ENCODE peak calls at places on chromosomes 1 and 21, in eight cellular contexts. O is stimulated activated CD4-positive, alpha-beta T cell treated with anti-CD3 and anti-CD28 coated beads, Interleukin-15, amount 100 ng/mL, for 1 hour; W is SHP77; R is amniotic epithelial cell; S is fibroblast of the conjunctiva; B is iPS-NIHi11; M is T-helper 2 cell; Y is left ventricle myocardium inferior. A is an unnamed sample.
A peak's percentile ranks its signal among the peaks of the same experiment; 100 is the strongest.

GRCh38 chr1:212852105-212852688 is 4.7 kb upstream of the SPATA45 start:
- DNase-seq in O (no peak), W (no peak), R (no peak), S (no peak), B (peak; percentile 63), M (no peak), Y (no peak), A (no peak)

GRCh38 chr1:222224576-222224975 is 323.3 kb downstream of the HHIPL2 start:
- DNase-seq in O (no peak), W (no peak), R (peak; percentile 10), S (no peak), B (no peak), M (no peak), Y (no peak), A (no peak)

GRCh38 chr1:8367571-8368184 is 49.8 kb downstream of the SLC45A1 start:
- DNase-seq in O (no peak), W (no peak), R (peak; percentile 38), S (no peak), B (no peak), M (no peak), Y (no peak), A (no peak)

GRCh38 chr1:201714542-201715276 is 114.2 kb upstream of the IPO9 start:
- DNase-seq in O (no peak), W (no peak), R (peak; percentile 100), S (peak; percentile 100), B (no peak), M (no peak), Y (peak; percentile 68), A (no peak)

GRCh38 chr1:245673920-245674414 is 519.2 kb downstream of the KIF26B start:
- DNase-seq in O (no peak), W (no peak), R (peak; percentile 83), S (no peak), B (no peak), M (no peak), Y (no peak), A (no peak)

GRCh38 chr21:45291613-45292398 is 4.1 kb upstream of the POFUT2 start:
- DNase-seq in O (no peak), W (no peak), R (no peak), S (no peak), B (no peak), M (no peak), Y (no peak), A (no peak)

GRCh38 chr1:39269791-39270342 is 65.4 kb downstream of the MACF1 start:
- DNase-seq in O (no peak), W (peak; percentile 52), R (peak; percentile 89), S (peak; percentile 74), B (no peak), M (no peak), Y (no peak), A (no peak)

GRCh38 chr1:162899422-162900168 is 38.6 kb upstream of the CCDC190 start:
- DNase-seq in O (no peak), W (no peak), R (peak; percentile 98), S (no peak), B (no peak), M (no peak), Y (no peak), A (no peak)

GRCh38 chr1:24745711-24746582 is 700 bp downstream of the CLIC4 start:
- DNase-seq in O (no peak), W (no peak), R (peak; percentile 83), S (no peak), B (peak; percentile 49), M (no peak), Y (peak; percentile 32), A (no peak)

GRCh38 chr1:94325379-94326302 is 88.3 kb upstream of the ARHGAP29 start:
- DNase-seq in O (no peak), W (peak; percentile 29), R (peak; percentile 91), S (peak; percentile 99), B (peak; percentile 28), M (no peak), Y (no peak), A (no peak)

GRCh38 chr1:203536981-203537455 is 43.1 kb downstream of the OPTC start:
- DNase-seq in O (no peak), W (no peak), R (peak; percentile 100), S (peak; percentile 36), B (no peak), M (no peak), Y (no peak), A (no peak)

GRCh38 chr1:116112388-116113140 is 1.4 kb downstream of the MAB21L3 start:
- DNase-seq in O (no peak), W (no peak), R (no peak), S (no peak), B (no peak), M (no peak), Y (no peak), A (no peak)

GRCh38 chr1:203049576-203050180 is 23.4 kb downstream of the PPFIA4 start:
- DNase-seq in O (no peak), W (no peak), R (no peak), S (no peak), B (no peak), M (no peak), Y (no peak), A (no peak)

GRCh38 chr1:5989731-5990271 is 2.4 kb downstream of the NPHP4 start:
- DNase-seq in O (no peak), W (no peak), R (no peak), S (no peak), B (no peak), M (no peak), Y (no peak), A (no peak)

GRCh38 chr21:14707265-14708020 is 161.3 kb upstream of the SAMSN1 start:
- DNase-seq in O (no peak), W (no peak), R (no peak), S (no peak), B (no peak), M (no peak), Y (no peak), A (no peak)

GRCh38 chr1:175376194-175376593 is 183.6 kb upstream of the KIAA0040 start:
- DNase-seq in O (no peak), W (no peak), R (no peak), S (no peak), B (peak; percentile 21), M (no peak), Y (no peak), A (no peak)

GRCh38 chr1:224735159-224735558 is 119.0 kb downstream of the CNIH3 start:
- DNase-seq in O (no peak), W (no peak), R (no peak), S (no peak), B (no peak), M (no peak), Y (no peak), A (no peak)

GRCh38 chr1:40625076-40625475 is 40.4 kb downstream of the RIMS3 start:
- DNase-seq in O (no peak), W (peak; percentile 21), R (no peak), S (no peak), B (peak; percentile 28), M (no peak), Y (no peak), A (no peak)

GRCh38 chr1:95640746-95641145 is 406.7 kb downstream of the RWDD3 start:
- DNase-seq in O (no peak), W (peak; percentile 57), R (no peak), S (no peak), B (no peak), M (no peak), Y (no peak), A (no peak)

GRCh38 chr1:94935059-94935458 is 8.1 kb upstream of the CNN3 start:
- DNase-seq in O (no peak), W (no peak), R (no peak), S (no peak), B (no peak), M (no peak), Y (no peak), A (no peak)

GRCh38 chr1:8120693-8121260 is 94.7 kb upstream of the ERRFI1 start:
- DNase-seq in O (no peak), W (no peak), R (peak; percentile 84), S (no peak), B (no peak), M (no peak), Y (no peak), A (no peak)

GRCh38 chr1:172352435-172352834 is 68.0 kb upstream of the C1orf105 start:
- DNase-seq in O (no peak), W (no peak), R (peak; percentile 32), S (no peak), B (no peak), M (no peak), Y (no peak), A (no peak)

A was measured in central memory CD8-positive, alpha-beta T cell.